ENCODE peak calls at places on chromosomes 16 and 17, in ten cellular contexts. L is activated CD4-positive, alpha-beta T cell treated with anti-CD3 and anti-CD28 coated beads, Interleukin-2, amount 50 U/mL, for 4 hours; R is T-helper 1 cell; A is GM19239; Y is body of pancreas; X is BJ; C is lung; Q is iPS DF 6.9; V is stomach; W is activated T-cell treated with anti-CD3 and anti-CD28 coated beads for 1 hour. S is an unnamed sample.

GRCh38 chr17:49971199-49971847 is 2.3 kb downstream of the DLX4 start:
- DNase-seq in L (no peak), R (no peak), A (no peak), Y (no peak), X (no peak), C (no peak), Q (no peak), V (no peak), W (no peak), S (no peak)

GRCh38 chr17:8324913-8325312 is 14.7 kb upstream of the ODF4 start:
- DNase-seq in L (no peak), R (no peak), A (no peak), Y (no peak), X (no peak), C (no peak), Q (no peak), V (no peak), W (no peak), S (no peak)

GRCh38 chr17:39069114-39069756 is 82.2 kb downstream of the PLXDC1 start:
- DNase-seq in L (no peak), R (no peak), A (peak; percentile 44), Y (peak; percentile 15), X (no peak), C (no peak), Q (no peak), V (no peak), W (no peak), S (peak; percentile 60)

GRCh38 chr17:17913695-17914332 is 58.4 kb downstream of the TOM1L2 start:
- DNase-seq in L (peak; percentile 18), R (no peak), A (peak; percentile 62), Y (no peak), X (peak; percentile 82), C (peak; percentile 72), Q (no peak), V (peak; percentile 60), W (peak; percentile 23), S (peak; percentile 88)

GRCh38 chr17:15081008-15081407 is 184.1 kb downstream of the PMP22 start:
- DNase-seq in L (no peak), R (no peak), A (no peak), Y (no peak), X (no peak), C (no peak), Q (no peak), V (no peak), W (no peak), S (no peak)

GRCh38 chr17:73013816-73014663 is 78.4 kb downstream of the SLC39A11 start:
- DNase-seq in L (no peak), R (no peak), A (no peak), Y (no peak), X (no peak), C (no peak), Q (no peak), V (no peak), W (no peak), S (peak; percentile 6)

GRCh38 chr17:19707728-19708221 is 8.6 kb downstream of the SLC47A2 start:
- DNase-seq in L (no peak), R (no peak), A (no peak), Y (no peak), X (no peak), C (no peak), Q (no peak), V (no peak), W (no peak), S (no peak)

GRCh38 chr16:30369091-30369937 is 980 bp downstream of the TBC1D10B start:
- DNase-seq in L (no peak), R (no peak), A (no peak), Y (no peak), X (no peak), C (no peak), Q (no peak), V (no peak), W (no peak), S (no peak)

GRCh38 chr16:46830417-46830901 is 521 bp downstream of the C16orf87 start:
- DNase-seq in L (no peak), R (peak; percentile 24), A (no peak), Y (peak; percentile 33), X (no peak), C (no peak), Q (no peak), V (peak; percentile 46), W (peak; percentile 11), S (no peak)